ENCODE peak calls at places on chromosomes 16 and 17, in four cellular contexts. A is HCT116, B is K562, Y is A549. E is an unnamed sample.

GRCh38 chr16:85888405-85889331 is 10.3 kb upstream of the IRF8 start:
- DNase-seq in A (no peak), B (no peak), Y (peak; percentile 34), E (peak; percentile 88)

GRCh38 chr17:60901222-60901621 is 223.6 kb downstream of the BCAS3 start:
- DNase-seq in A (no peak), B (no peak), Y (no peak), E (no peak)

GRCh38 chr17:28071891-28072606 is 29.6 kb downstream of the NLK start:
- DNase-seq in A (no peak), B (no peak), Y (no peak), E (no peak)

GRCh38 chr17:75809631-75810111 is 25.1 kb downstream of the UNK start:
- DNase-seq in A (no peak), B (no peak), Y (no peak), E (no peak)

GRCh38 chr16:27598226-27598625 is 48.3 kb downstream of the KATNIP start:
- DNase-seq in A (no peak), B (no peak), Y (no peak), E (no peak)

GRCh38 chr16:6884002-6884401 is 448.6 kb upstream of the RBFOX1 start:
- DNase-seq in A (no peak), B (no peak), Y (no peak), E (no peak)

GRCh38 chr17:74457146-74457819 is 9.2 kb upstream of the CD300A start:
- DNase-seq in A (peak; percentile 63), B (peak; percentile 72), Y (peak; percentile 82), E (peak; percentile 44)

GRCh38 chr17:32920293-32920692 is 7.7 kb upstream of the TMEM98 start:
- DNase-seq in A (no peak), B (no peak), Y (no peak), E (no peak)

GRCh38 chr16:19718624-19718965 is 524 bp downstream of the IQCK start:
- DNase-seq in A (no peak), B (peak; percentile 34), Y (peak; percentile 25), E (no peak)

GRCh38 chr17:21464611-21465021 is 88.5 kb downstream of the KCNJ12 start:
- DNase-seq in A (no peak), B (no peak), Y (no peak), E (no peak)

GRCh38 chr17:601462-602303 is 113.0 kb downstream of the VPS53 start:
- DNase-seq in A (no peak), B (peak; percentile 81), Y (no peak), E (peak; percentile 88)

GRCh38 chr17:81129711-81130367 is 35.5 kb upstream of the PVALEF start:
- DNase-seq in A (no peak), B (no peak), Y (no peak), E (no peak)

GRCh38 chr17:81132197-81132540 is 33.1 kb upstream of the PVALEF start:
- DNase-seq in A (no peak), B (no peak), Y (no peak), E (no peak)

GRCh38 chr17:81130385-81131288 is 34.7 kb upstream of the PVALEF start:
- DNase-seq in A (no peak), B (no peak), Y (no peak), E (no peak)

GRCh38 chr17:81132770-81133723 is 32.3 kb upstream of the PVALEF start:
- DNase-seq in A (no peak), B (peak; percentile 68), Y (no peak), E (no peak)

GRCh38 chr17:81131486-81132196 is 33.7 kb upstream of the PVALEF start:
- DNase-seq in A (no peak), B (no peak), Y (no peak), E (no peak)
- TF ChIP-seq POLR2A in A (no peak), B (no peak), Y (no peak), E (no peak)

GRCh38 chr17:45042346-45043120 is 8.9 kb downstream of the DCAKD start:
- DNase-seq in A (no peak), B (no peak), Y (no peak), E (no peak)
- TF ChIP-seq MAX in A (no peak), B (no peak), Y (no peak), E (no peak)

GRCh38 chr17:66960623-66961022 is 3.9 kb upstream of the CACNG4 start:
- DNase-seq in A (no peak), B (no peak), Y (no peak), E (no peak)
- H3K4me2 ChIP-seq in A (no peak overlapping the region), B (no peak overlapping the region), Y (no peak overlapping the region), E (no peak overlapping the region)

DNA sequence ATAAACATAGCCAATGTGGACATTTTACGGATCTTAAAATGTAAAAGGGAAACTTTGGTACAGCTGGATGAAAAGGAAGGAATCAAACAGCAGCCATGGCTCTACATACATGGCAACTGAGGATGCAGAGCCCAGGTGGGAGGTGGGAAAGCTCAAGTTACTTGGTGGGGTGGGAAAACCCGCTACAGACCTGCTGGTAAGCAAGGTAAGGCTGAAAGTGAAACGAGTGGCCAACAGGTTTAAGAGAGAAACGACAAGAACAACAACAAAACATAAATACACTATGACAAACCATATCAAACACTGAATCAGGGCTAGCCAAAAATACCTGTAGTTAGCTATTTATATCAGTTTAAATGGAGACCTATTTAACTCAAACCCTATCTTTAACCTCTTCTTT is 185.3 kb downstream of the CEP112 start:
- DNase-seq in A (no peak), B (no peak), Y (no peak), E (no peak)
- TF ChIP-seq POLR2A in A (no peak), B (no peak), Y (no peak), E (no peak)

GRCh38 chr17:18966831-18967624 is 15.1 kb downstream of the SLC5A10 start:
- DNase-seq in A (no peak), B (no peak), Y (no peak), E (peak; percentile 59)

GRCh38 chr17:18971801-18972200 is 19.8 kb downstream of the SLC5A10 start:
- DNase-seq in A (no peak), B (no peak), Y (no peak), E (no peak)

GRCh38 chr17:18970582-18971480 is 18.9 kb downstream of the SLC5A10 start:
- DNase-seq in A (no peak), B (no peak), Y (no peak), E (no peak)

GRCh38 chr17:18967806-18968744 is 16.1 kb downstream of the SLC5A10 start:
- DNase-seq in A (no peak), B (peak; percentile 29), Y (no peak), E (peak; percentile 78)

DNA sequence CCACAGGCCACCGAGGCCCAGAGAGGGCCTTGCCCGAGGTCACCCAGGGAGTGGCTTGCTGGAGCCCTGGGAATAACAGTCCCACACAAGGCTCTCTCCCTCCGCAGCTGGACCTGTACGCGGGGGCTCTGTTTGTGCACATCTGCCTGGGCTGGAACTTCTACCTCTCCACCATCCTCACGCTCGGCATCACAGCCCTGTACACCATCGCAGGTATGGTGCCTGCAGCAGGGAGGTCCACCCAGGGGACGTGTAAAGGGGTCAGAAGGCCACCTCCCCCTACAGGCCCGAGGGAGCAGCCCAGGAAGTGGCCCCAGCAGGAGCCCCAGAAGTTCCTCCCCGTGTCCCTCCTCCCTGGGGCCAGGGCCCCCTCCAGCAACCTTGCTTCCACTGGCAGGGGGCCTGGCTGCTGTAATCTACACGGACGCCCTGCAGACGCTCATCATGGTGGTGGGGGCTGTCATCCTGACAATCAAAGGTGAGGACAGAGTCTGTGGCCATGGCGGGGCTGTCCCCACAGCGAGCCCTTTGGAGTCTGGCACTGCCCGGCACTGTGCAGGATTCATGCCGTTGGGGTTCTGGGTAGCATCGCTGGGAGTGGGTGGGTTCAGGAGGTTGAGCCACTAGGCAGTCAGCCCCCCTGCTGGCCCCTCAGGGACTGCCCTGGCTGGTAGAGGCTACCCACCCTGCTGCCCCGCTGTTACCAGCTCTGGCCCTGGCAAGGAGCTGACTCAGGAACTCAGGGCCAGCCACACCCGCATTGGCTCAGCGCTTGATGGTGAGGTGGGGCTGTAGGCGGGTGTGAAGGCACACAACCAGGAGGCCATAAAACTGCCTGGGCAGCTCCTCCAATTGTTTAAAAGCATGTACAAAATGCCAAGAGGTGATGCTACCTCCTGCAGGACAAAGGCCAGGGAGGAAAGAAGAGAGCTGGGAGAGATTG is 17.3 kb downstream of the SLC5A10 start:
- DNase-seq in A (no peak), B (peak; percentile 20), Y (peak; percentile 54), E (peak; percentile 26)
- TF ChIP-seq MAX in A (no peak), B (no peak), Y (no peak), E (no peak)

GRCh38 chr17:2023256-2023655 is 1.9 kb downstream of the RTN4RL1 start:
- DNase-seq in A (no peak), B (no peak), Y (no peak), E (no peak)
- H3K4me2 ChIP-seq in A (peak overlapping the region; percentile 92), B (no peak overlapping the region), Y (peak overlapping the region; percentile 96), E (no peak overlapping the region)